ENCODE peak calls at places on chromosomes 3 and 15, in seven cellular contexts. I is WTC11, B is mesothelial cell of epicardium, K is frontal cortex, T is iris pigment epithelial cell, A is EL, R is IMR-90. D is an unnamed sample.

GRCh38 chr3:23548706-23549105 is 257.0 kb upstream of the UBE2E1 start:
- DNase-seq in T (peak), K (no peak), B (no peak), A (no peak), I (no peak), R (peak), D (no peak)

GRCh38 chr15:76206325-76206976 is 104.8 kb downstream of the ETFA start:
- DNase-seq in A (peak), R (peak), B (peak), T (peak), K (peak), I (no peak), D (peak)

GRCh38 chr3:134624537-134625287 is 26.1 kb downstream of the KY start:
- DNase-seq in I (no peak), A (no peak), T (no peak), B (no peak), K (no peak), R (no peak), D (no peak)

GRCh38 chr3:20225769-20226168 is 39.8 kb upstream of the SGO1 start:
- DNase-seq in R (peak), I (no peak), A (peak), T (peak), K (peak), B (no peak), D (peak)

GRCh38 chr3:73029321-73029796 is 32.1 kb upstream of the EBLN2 start:
- DNase-seq in I (no peak), K (no peak), B (no peak), R (peak), A (peak), T (peak), D (peak)

GRCh38 chr3:13710251-13710650 is 161.3 kb downstream of the FBLN2 start:
- DNase-seq in A (no peak), I (no peak), R (no peak), T (no peak), B (no peak), K (no peak), D (no peak)

GRCh38 chr15:66720206-66721010 is 18.4 kb downstream of the SMAD6 start:
- DNase-seq in B (no peak), T (peak), A (peak), R (peak), K (no peak), I (no peak), D (peak)

GRCh38 chr15:83178387-83178786 is 29.2 kb downstream of the HDGFL3 start:
- DNase-seq in A (no peak), K (no peak), B (no peak), I (no peak), R (no peak), T (no peak), D (no peak)

GRCh38 chr3:126985143-126985985 is 2.4 kb downstream of the PLXNA1 start:
- DNase-seq in B (no peak), A (no peak), T (no peak), I (no peak), K (no peak), R (no peak), D (no peak)